ENCODE peak calls at places on chromosomes 11 and 22, in five cellular contexts. I is colonic mucosa, L is cardiac fibroblast, O is ovary, J is heart left ventricle. H is an unnamed sample.

GRCh38 chr11:120708511-120709183 is 197.1 kb downstream of the GRIK4 start:
- DNase-seq in J (no peak), I (no peak), L (no peak), O (no peak), H (no peak)

GRCh38 chr11:36041988-36042606 is 98.2 kb downstream of the LDLRAD3 start:
- DNase-seq in I (no peak), J (no peak), O (no peak), L (peak; percentile 57), H (peak; percentile 44)

GRCh38 chr11:5380740-5381342 is 2.8 kb upstream of the OR51M1 start:
- DNase-seq in J (no peak), I (peak; percentile 48), L (peak; percentile 82), O (no peak), H (peak; percentile 82)

GRCh38 chr11:130162733-130163132 is 3.2 kb downstream of the ST14 start:
- DNase-seq in J (peak; percentile 33), L (peak; percentile 26), I (peak; percentile 51), O (no peak), H (no peak)

GRCh38 chr11:44338721-44339529 is 29.0 kb upstream of the ALX4 start:
- DNase-seq in J (no peak), L (no peak), O (no peak), I (no peak), H (no peak)

GRCh38 chr11:66347425-66348276 is at the start of gene B4GAT1:
- DNase-seq in O (peak; percentile 88), J (peak; percentile 86), L (peak; percentile 93), I (peak; percentile 90), H (peak; percentile 94)

GRCh38 chr11:19432370-19433163 is 191.8 kb upstream of the E2F8 start:
- DNase-seq in L (peak; percentile 92), O (no peak), J (no peak), I (no peak), H (peak; percentile 84)

GRCh38 chr11:36097219-36097650 is 153.4 kb downstream of the LDLRAD3 start:
- DNase-seq in L (no peak), I (no peak), J (no peak), O (no peak), H (no peak)

GRCh38 chr11:33684003-33684715 is 16.5 kb downstream of the C11orf91 start:
- DNase-seq in I (no peak), L (no peak), J (no peak), O (no peak), H (no peak)

GRCh38 chr11:14029415-14029814 is 66.9 kb downstream of the SPON1 start:
- DNase-seq in L (peak; percentile 5), O (no peak), J (no peak), I (peak; percentile 56), H (no peak)

GRCh38 chr11:117633976-117634755 is 162.8 kb downstream of the DSCAML1 start:
- DNase-seq in O (no peak), L (no peak), J (no peak), I (no peak), H (no peak)

GRCh38 chr11:130650456-130651068 is 202.1 kb downstream of the ADAMTS15 start:
- DNase-seq in L (no peak), O (no peak), J (no peak), I (no peak), H (peak; percentile 26)

GRCh38 chr11:1234771-1235614 is 12.1 kb downstream of the MUC5B start:
- DNase-seq in O (peak; percentile 10), J (peak; percentile 18), I (peak; percentile 18), L (no peak), H (no peak)

GRCh38 chr11:44556735-44557409 is 8.6 kb upstream of the CD82 start:
- DNase-seq in I (peak; percentile 72), L (peak; percentile 73), J (no peak), O (peak; percentile 79), H (peak; percentile 71)

GRCh38 chr11:66476173-66476840 is 3.9 kb upstream of the DPP3 start:
- DNase-seq in O (no peak), J (no peak), I (no peak), L (no peak), H (no peak)

GRCh38 chr11:17590463-17590862 is 43.4 kb downstream of the OTOG start:
- DNase-seq in J (no peak), L (no peak), O (no peak), I (no peak), H (no peak)

GRCh38 chr11:1150095-1150494 is 7.7 kb upstream of the MUC5AC start:
- DNase-seq in L (no peak), O (no peak), I (peak; percentile 14), J (no peak), H (no peak)

GRCh38 chr11:57303990-57304579 is 20.7 kb downstream of the TNKS1BP1 start:
- DNase-seq in J (no peak), I (no peak), O (no peak), L (peak; percentile 38), H (peak; percentile 37)

GRCh38 chr11:78647986-78648875 is 73.6 kb upstream of the NARS2 start:
- DNase-seq in I (no peak), O (no peak), J (no peak), L (no peak), H (no peak)

GRCh38 chr11:115765803-115766239 is 261.6 kb upstream of the CADM1 start:
- DNase-seq in L (no peak), I (no peak), J (no peak), O (no peak), H (no peak)

GRCh38 chr22:41557401-41558240 is 3.2 kb upstream of the CSDC2 start:
- DNase-seq in J (peak; percentile 89), O (peak; percentile 95), L (peak; percentile 96), I (peak; percentile 64), H (peak; percentile 94)

GRCh38 chr11:10288881-10289764 is 4.9 kb downstream of the SBF2 start:
- DNase-seq in O (peak; percentile 29), L (no peak), J (no peak), I (no peak), H (no peak)

GRCh38 chr11:2186669-2187266 is 15.2 kb upstream of the TH start:
- DNase-seq in O (no peak), I (no peak), L (peak; percentile 23), J (no peak), H (peak; percentile 22)

GRCh38 chr11:114058871-114059277 is 637 bp upstream of the ZBTB16 start:
- DNase-seq in L (no peak), J (peak; percentile 55), O (peak; percentile 64), I (no peak), H (no peak)

GRCh38 chr11:19232910-19233503 is 7.7 kb downstream of the E2F8 start:
- DNase-seq in L (peak; percentile 80), O (no peak), J (no peak), I (no peak), H (peak; percentile 88)

GRCh38 chr11:110763249-110764011 is 51.2 kb upstream of the ARHGAP20 start:
- DNase-seq in J (no peak), O (no peak), L (peak; percentile 57), I (peak; percentile 68), H (peak; percentile 57)

GRCh38 chr22:45328822-45329535 is 19.2 kb downstream of the FAM118A start:
- DNase-seq in L (no peak), J (no peak), O (no peak), I (no peak), H (no peak)

GRCh38 chr11:119085523-119085878 is 820 bp downstream of the HMBS start:
- DNase-seq in J (no peak), L (no peak), I (peak; percentile 33), O (peak; percentile 35), H (no peak)

GRCh38 chr22:27296091-27296675 is 505.4 kb downstream of the MN1 start:
- DNase-seq in L (no peak), I (no peak), J (no peak), O (no peak), H (no peak)
- TF ChIP-seq CTCF in L (no peak), I (no peak), J (no peak), O (no peak), H (no peak)

DNA sequence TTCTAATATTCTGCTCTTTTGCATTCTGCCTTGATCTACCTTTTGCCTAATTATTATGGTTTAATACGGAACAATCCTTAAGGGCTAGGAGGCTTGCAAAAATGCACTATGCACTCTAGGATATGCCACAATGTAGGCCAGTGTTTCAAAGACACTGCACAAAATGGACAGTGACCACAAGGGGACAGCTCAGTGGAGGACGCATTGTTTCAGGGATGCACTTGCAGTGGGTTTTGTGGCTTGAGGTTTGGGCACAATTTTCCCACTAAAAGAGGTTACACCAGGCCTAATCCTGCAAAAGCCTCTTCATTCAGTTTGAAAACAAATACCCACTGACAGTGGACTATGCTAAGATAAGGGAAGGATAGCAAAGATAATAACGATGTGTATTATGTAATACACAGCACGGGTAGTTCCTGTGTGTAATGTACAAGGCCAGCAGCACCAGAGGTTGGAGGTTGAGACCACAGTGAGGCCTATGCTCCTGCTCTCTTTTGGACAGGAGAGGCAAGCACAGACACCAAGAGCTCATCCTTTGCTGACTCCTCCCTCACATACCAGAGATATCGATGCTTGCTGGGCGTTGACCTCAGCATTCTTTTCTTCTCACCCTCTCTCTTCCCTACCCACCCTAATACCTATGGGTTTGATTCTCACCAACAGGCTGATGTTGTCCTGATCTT is 12.7 kb downstream of the MAP6 start:
- DNase-seq in O (no peak), L (no peak), I (no peak), J (no peak), H (no peak)
- TF ChIP-seq CTCF in O (no peak), L (no peak), I (no peak), J (no peak), H (no peak)

GRCh38 chr22:24555496-24556253 is at the start of gene SNRPD3:
- DNase-seq in O (peak; percentile 91), J (peak; percentile 96), I (peak; percentile 94), L (peak; percentile 94), H (peak; percentile 93)
- TF ChIP-seq CTCF in O (peak; percentile 66), J (peak; percentile 7), I (no peak), L (peak; percentile 34), H (no peak)

DNA sequence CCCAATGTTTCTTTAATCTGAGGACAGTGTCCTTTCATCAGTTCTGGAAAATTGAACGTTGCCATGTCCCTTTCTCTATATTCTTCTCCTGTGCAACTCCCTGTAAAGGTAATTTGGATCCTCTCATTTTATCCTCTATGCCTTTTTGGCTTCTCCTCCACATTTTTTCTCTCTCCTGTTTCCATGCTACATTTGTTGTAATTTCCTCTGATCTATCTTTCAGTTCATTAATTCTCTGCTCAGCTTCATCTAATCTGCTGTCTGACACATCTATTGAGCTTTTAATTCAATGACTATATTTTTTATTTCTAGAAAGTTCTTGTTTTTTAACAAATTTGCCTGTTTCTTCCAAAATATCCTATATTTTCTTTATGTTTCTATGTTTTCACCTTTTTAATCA is 59.3 kb downstream of the RPUSD4 start:
- DNase-seq in J (no peak), I (no peak), L (no peak), O (no peak), H (no peak)
- TF ChIP-seq CTCF in J (no peak), I (no peak), L (no peak), O (no peak), H (no peak)

GRCh38 chr11:112017538-112017937 is 7.7 kb upstream of the DLAT start:
- DNase-seq in L (peak; percentile 7), O (no peak), I (no peak), J (no peak), H (peak; percentile 37)

GRCh38 chr11:112016088-112016764 is 9.0 kb upstream of the DLAT start:
- DNase-seq in O (no peak), L (peak; percentile 52), J (no peak), I (no peak), H (peak; percentile 48)

GRCh38 chr11:112013501-112014164 is 11.6 kb upstream of the DLAT start:
- DNase-seq in O (no peak), J (no peak), I (no peak), L (no peak), H (no peak)

GRCh38 chr11:112019066-112019465 is 6.1 kb upstream of the DLAT start:
- DNase-seq in J (no peak), L (no peak), I (no peak), O (no peak), H (no peak)

GRCh38 chr11:112016765-112017356 is 8.3 kb upstream of the DLAT start:
- DNase-seq in I (no peak), J (no peak), O (no peak), L (peak; percentile 59), H (peak; percentile 74)
- TF ChIP-seq CTCF in I (no peak), J (no peak), O (no peak), L (no peak), H (no peak)

H was measured in fibroblast of pulmonary artery.